ENCODE peak calls at places on chromosomes 1 and 21, in seven cellular contexts. G, K, A, P, O, T and V are unnamed samples.
A peak's percentile ranks its signal among the peaks of the same experiment; 100 is the strongest.

GRCh38 chr1:66557157-66557556 is 23.2 kb downstream of the SGIP1 start:
- DNase-seq in G (no peak), K (no peak), A (no peak), P (no peak), O (no peak), T (no peak), V (peak; percentile 51)

GRCh38 chr1:154546264-154547043 is 12.0 kb downstream of the UBE2Q1 start:
- DNase-seq in G (peak; percentile 85), K (peak; percentile 85), A (peak; percentile 73), P (peak; percentile 52), O (peak; percentile 67), T (peak; percentile 43), V (peak; percentile 58)

GRCh38 chr21:28518620-28519019 is 474.1 kb downstream of the LTN1 start:
- DNase-seq in G (no peak), K (no peak), A (no peak), P (no peak), O (no peak), T (no peak), V (peak; percentile 35)

GRCh38 chr1:181135462-181135781 is 46.9 kb downstream of the IER5 start:
- DNase-seq in G (no peak), K (peak; percentile 59), A (no peak), P (no peak), O (peak; percentile 50), T (no peak), V (no peak)

GRCh38 chr21:45555557-45556301 is 13.5 kb upstream of the SLC19A1 start:
- DNase-seq in G (peak; percentile 92), K (peak; percentile 96), A (peak; percentile 84), P (peak; percentile 82), O (peak; percentile 88), T (peak; percentile 66), V (peak; percentile 86)

GRCh38 chr1:2210786-2211185 is 16.2 kb upstream of the FAAP20 start:
- DNase-seq in G (no peak), K (no peak), A (peak; percentile 55), P (no peak), O (no peak), T (no peak), V (no peak)

GRCh38 chr1:209613351-209614150 is 30.0 kb downstream of the CAMK1G start:
- DNase-seq in G (no peak), K (no peak), A (no peak), P (no peak), O (no peak), T (no peak), V (no peak)

GRCh38 chr21:17250651-17251294 is 262.1 kb upstream of the CXADR start:
- DNase-seq in G (no peak), K (no peak), A (no peak), P (no peak), O (no peak), T (no peak), V (no peak)

GRCh38 chr1:21703318-21703963 is 34.3 kb upstream of the RAP1GAP start:
- DNase-seq in G (no peak), K (peak; percentile 43), A (no peak), P (no peak), O (peak; percentile 62), T (no peak), V (peak; percentile 88)

GRCh38 chr1:245201201-245201600 is 46.4 kb downstream of the KIF26B start:
- DNase-seq in G (no peak), K (no peak), A (no peak), P (no peak), O (no peak), T (no peak), V (no peak)

GRCh38 chr21:42469272-42469671 is 26.8 kb downstream of the RSPH1 start:
- DNase-seq in G (no peak), K (no peak), A (no peak), P (no peak), O (no peak), T (no peak), V (no peak)

GRCh38 chr1:77605246-77606026 is 77.0 kb downstream of the ZZZ3 start:
- DNase-seq in G (no peak), K (no peak), A (no peak), P (no peak), O (peak; percentile 81), T (peak; percentile 28), V (peak; percentile 38)

GRCh38 chr1:55012661-55013060 is 13.9 kb downstream of the BSND start:
- DNase-seq in G (no peak), K (no peak), A (no peak), P (no peak), O (no peak), T (no peak), V (no peak)

GRCh38 chr1:55938861-55939260 is 640.5 kb downstream of the PLPP3 start:
- DNase-seq in G (no peak), K (no peak), A (no peak), P (no peak), O (no peak), T (no peak), V (no peak)

GRCh38 chr21:34351786-34352241 is 12.0 kb upstream of the KCNE2 start:
- DNase-seq in G (no peak), K (peak; percentile 53), A (no peak), P (peak; percentile 54), O (peak; percentile 59), T (peak; percentile 25), V (peak; percentile 26)

GRCh38 chr1:209871006-209871405 is 43.2 kb downstream of the UTP25 start:
- DNase-seq in G (no peak), K (no peak), A (no peak), P (no peak), O (no peak), T (no peak), V (no peak)

DNA sequence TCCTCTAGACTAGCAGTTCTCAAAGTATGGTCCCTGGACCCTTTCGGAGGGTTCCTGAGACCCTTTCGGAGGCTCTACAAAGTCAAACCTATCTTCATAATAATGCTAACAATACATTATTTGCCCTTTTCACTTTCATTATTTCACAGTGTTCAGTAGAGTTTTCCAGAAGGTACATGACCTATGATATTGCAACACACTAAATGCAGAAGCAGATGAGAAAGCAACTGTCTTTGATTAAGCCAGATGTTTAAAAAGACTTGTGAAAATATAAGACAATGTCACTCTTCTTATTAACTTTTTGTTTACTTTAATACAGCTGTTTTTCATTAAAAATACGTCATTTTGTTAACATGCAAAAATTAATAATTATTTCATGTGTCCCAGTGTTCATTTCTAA is 5.8 kb downstream of the KCNJ10 start:
- DNase-seq in G (no peak), K (no peak), A (no peak), P (no peak), O (no peak), T (no peak), V (no peak)
- H2BK5ac ChIP-seq in G (no peak overlapping the region), K (no peak overlapping the region), A (no peak overlapping the region), P (no peak overlapping the region), O (no peak overlapping the region), T (no peak overlapping the region), V (no peak overlapping the region)

GRCh38 chr1:89622895-89623294 is 10.0 kb upstream of the LRRC8C start:
- DNase-seq in G (no peak), K (peak; percentile 27), A (no peak), P (no peak), O (peak; percentile 36), T (no peak), V (peak; percentile 38)
- H2BK5ac ChIP-seq in G (no peak overlapping the region), K (no peak overlapping the region), A (no peak overlapping the region), P (no peak overlapping the region), O (no peak overlapping the region), T (no peak overlapping the region), V (no peak overlapping the region)

DNA sequence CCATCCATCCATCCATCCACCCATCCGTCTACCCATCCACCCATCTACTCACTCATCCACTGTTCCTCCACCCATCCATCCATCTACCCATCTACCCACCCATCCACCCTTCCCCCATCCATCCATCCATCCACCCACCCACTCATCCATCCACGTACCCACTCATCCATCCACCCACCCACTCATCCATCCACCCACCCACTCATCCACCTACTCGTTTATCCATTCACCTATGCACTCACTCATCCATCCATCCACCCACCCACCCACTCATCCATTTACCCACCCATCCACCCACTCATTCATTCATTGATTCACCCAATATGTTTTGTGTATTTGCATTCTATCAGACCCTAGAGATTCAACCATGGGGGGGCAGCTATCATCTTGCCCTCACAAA is 27.2 kb downstream of the TNFRSF8 start:
- DNase-seq in G (no peak), K (no peak), A (no peak), P (no peak), O (no peak), T (no peak), V (no peak)
- H2BK5ac ChIP-seq in G (no peak overlapping the region), K (no peak overlapping the region), A (no peak overlapping the region), P (no peak overlapping the region), O (no peak overlapping the region), T (no peak overlapping the region), V (no peak overlapping the region)

DNA sequence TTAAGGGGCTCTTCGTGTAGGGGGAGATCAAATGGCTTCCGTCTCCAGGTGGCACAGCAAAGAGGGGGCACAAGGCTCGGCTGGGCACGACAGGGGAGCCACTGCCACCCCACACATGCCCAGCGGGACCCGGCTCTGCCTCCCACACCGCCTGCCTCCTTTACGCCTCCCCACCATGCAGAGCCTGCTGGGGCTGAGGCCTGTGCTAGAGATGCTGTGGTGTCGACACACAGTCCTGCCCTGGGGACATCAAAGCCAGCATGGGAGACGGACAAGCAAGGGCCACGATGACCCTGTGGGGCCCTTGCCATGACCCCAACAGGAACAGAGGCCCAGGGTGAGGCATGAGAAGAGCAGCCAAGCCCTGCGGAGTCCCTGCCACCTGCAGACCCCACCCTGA is 102.8 kb downstream of the NPHP4 start:
- DNase-seq in G (no peak), K (no peak), A (no peak), P (no peak), O (no peak), T (no peak), V (no peak)
- H2BK5ac ChIP-seq in G (no peak overlapping the region), K (no peak overlapping the region), A (no peak overlapping the region), P (no peak overlapping the region), O (no peak overlapping the region), T (no peak overlapping the region), V (no peak overlapping the region)

GRCh38 chr1:160046494-160047115 is 14.8 kb upstream of the PIGM start:
- DNase-seq in G (peak; percentile 68), K (peak; percentile 86), A (peak; percentile 76), P (no peak), O (peak; percentile 35), T (no peak), V (peak; percentile 21)

GRCh38 chr1:160045653-160046052 is 13.9 kb upstream of the PIGM start:
- DNase-seq in G (no peak), K (no peak), A (no peak), P (no peak), O (no peak), T (no peak), V (no peak)

GRCh38 chr1:160047116-160047991 is 15.6 kb upstream of the PIGM start:
- DNase-seq in G (no peak), K (no peak), A (no peak), P (no peak), O (no peak), T (no peak), V (no peak)

GRCh38 chr1:160050619-160051018 is 18.8 kb upstream of the PIGM start:
- DNase-seq in G (no peak), K (no peak), A (no peak), P (no peak), O (no peak), T (no peak), V (no peak)

DNA sequence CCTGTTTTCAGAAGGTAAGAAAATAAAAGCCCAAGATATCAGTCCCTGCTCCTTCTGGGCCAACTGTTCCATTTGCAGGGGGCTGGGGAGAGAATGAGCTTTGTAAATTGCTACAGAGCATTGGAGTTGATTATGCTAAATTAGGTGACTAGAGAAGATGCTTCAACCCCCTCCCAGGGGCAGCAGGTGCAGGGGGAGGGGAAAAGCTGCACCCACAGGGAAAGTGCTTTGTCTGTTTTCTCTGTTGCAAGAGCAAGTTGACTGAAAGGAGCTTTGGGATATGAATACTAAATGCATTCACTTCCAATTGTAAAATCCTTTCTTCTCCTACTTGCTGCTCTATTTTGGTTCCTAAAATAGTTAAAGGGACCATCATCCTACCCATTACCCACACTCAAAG is 16.5 kb upstream of the PIGM start:
- DNase-seq in G (no peak), K (no peak), A (no peak), P (no peak), O (no peak), T (no peak), V (no peak)
- H2BK5ac ChIP-seq in G (no peak overlapping the region), K (no peak overlapping the region), A (no peak overlapping the region), P (no peak overlapping the region), O (no peak overlapping the region), T (no peak overlapping the region), V (no peak overlapping the region)